ENCODE peak calls at places on chromosomes 2 and 18, in six cellular contexts. L, Y, F, Q, H and J are unnamed samples.

GRCh38 chr2:204958371-204958770 is 413.1 kb downstream of the PARD3B start:
- DNase-seq in L (no peak), Y (no peak), F (no peak), Q (no peak), H (no peak), J (no peak)

GRCh38 chr2:230758566-230759480 is 46.2 kb downstream of the CAB39 start:
- DNase-seq in L (peak; percentile 89), Y (peak; percentile 92), F (no peak), Q (no peak), H (no peak), J (no peak)

GRCh38 chr2:217835931-217836881 is 166.6 kb downstream of the TNS1 start:
- DNase-seq in L (peak; percentile 99), Y (peak; percentile 78), F (peak; percentile 81), Q (no peak), H (peak; percentile 85), J (peak; percentile 3)

GRCh38 chr2:86302320-86302719 is 35.1 kb downstream of the REEP1 start:
- DNase-seq in L (no peak), Y (no peak), F (no peak), Q (no peak), H (no peak), J (no peak)

GRCh38 chr2:113818382-113818951 is 62.0 kb upstream of the SLC35F5 start:
- DNase-seq in L (peak; percentile 100), Y (peak; percentile 99), F (peak; percentile 80), Q (peak; percentile 15), H (peak; percentile 58), J (no peak)

GRCh38 chr2:32425719-32426141 is 68.9 kb downstream of the BIRC6 start:
- DNase-seq in L (peak; percentile 74), Y (peak; percentile 24), F (no peak), Q (no peak), H (no peak), J (no peak)

GRCh38 chr2:186590538-186591441 is 934 bp downstream of the ITGAV start:
- DNase-seq in L (peak; percentile 76), Y (peak; percentile 64), F (peak; percentile 29), Q (peak; percentile 56), H (no peak), J (peak; percentile 44)

GRCh38 chr2:36912692-36913091 is 53.6 kb downstream of the STRN start:
- DNase-seq in L (peak; percentile 37), Y (peak; percentile 29), F (no peak), Q (no peak), H (no peak), J (no peak)

GRCh38 chr2:46303822-46304221 is 6.6 kb downstream of the EPAS1 start:
- DNase-seq in L (no peak), Y (no peak), F (no peak), Q (no peak), H (no peak), J (no peak)

GRCh38 chr2:11342561-11343343 is 1.7 kb downstream of the ROCK2 start:
- DNase-seq in L (peak; percentile 75), Y (peak; percentile 81), F (no peak), Q (peak; percentile 35), H (no peak), J (peak; percentile 17)

GRCh38 chr2:9765611-9766531 is 77.4 kb upstream of the TAF1B start:
- DNase-seq in L (no peak), Y (no peak), F (no peak), Q (peak; percentile 53), H (no peak), J (no peak)

GRCh38 chr2:209726311-209726710 is 45.3 kb upstream of the UNC80 start:
- DNase-seq in L (no peak), Y (no peak), F (no peak), Q (no peak), H (no peak), J (no peak)

GRCh38 chr18:360676-361075 is 92.8 kb upstream of the THOC1 start:
- DNase-seq in L (no peak), Y (no peak), F (no peak), Q (no peak), H (no peak), J (no peak)

GRCh38 chr2:3651686-3652516 is 6.1 kb upstream of the ALLC start:
- DNase-seq in L (peak; percentile 12), Y (peak; percentile 38), F (no peak), Q (peak; percentile 46), H (no peak), J (peak; percentile 93)

GRCh38 chr2:50358586-50358985 is 673.3 kb downstream of the NRXN1 start:
- DNase-seq in L (no peak), Y (no peak), F (no peak), Q (no peak), H (no peak), J (no peak)

GRCh38 chr2:59655809-59656208 is 897.6 kb downstream of the BCL11A start:
- DNase-seq in L (no peak), Y (no peak), F (no peak), Q (peak; percentile 88), H (no peak), J (no peak)

GRCh38 chr2:218883491-218884490 is 3.1 kb downstream of the WNT10A start:
- DNase-seq in L (no peak), Y (no peak), F (no peak), Q (no peak), H (peak; percentile 66), J (no peak)

GRCh38 chr2:7279421-7279949 is 362.3 kb downstream of the RNF144A start:
- DNase-seq in L (no peak), Y (no peak), F (no peak), Q (no peak), H (no peak), J (no peak)

GRCh38 chr2:60764736-60765534 is 8.9 kb downstream of the PAPOLG start:
- DNase-seq in L (peak; percentile 48), Y (no peak), F (no peak), Q (no peak), H (no peak), J (no peak)

GRCh38 chr2:154437104-154437503 is 261.4 kb upstream of the KCNJ3 start:
- DNase-seq in L (no peak), Y (no peak), F (no peak), Q (no peak), H (no peak), J (no peak)

GRCh38 chr2:170530284-170530745 is 184.8 kb upstream of the SP5 start:
- DNase-seq in L (peak; percentile 12), Y (peak; percentile 97), F (peak; percentile 94), Q (peak; percentile 82), H (peak; percentile 89), J (no peak)

GRCh38 chr2:111122631-111123421 is 2.1 kb downstream of the BCL2L11 start:
- DNase-seq in L (peak; percentile 88), Y (peak; percentile 84), F (peak; percentile 80), Q (peak; percentile 73), H (peak; percentile 92), J (peak; percentile 49)

GRCh38 chr2:111121028-111121872 is 536 bp downstream of the BCL2L11 start:
- DNase-seq in L (peak; percentile 23), Y (peak; percentile 38), F (peak; percentile 27), Q (peak; percentile 62), H (peak; percentile 72), J (peak; percentile 54)

GRCh38 chr2:111121873-111122630 is 1.3 kb downstream of the BCL2L11 start:
- DNase-seq in L (peak; percentile 80), Y (peak; percentile 88), F (peak; percentile 79), Q (peak; percentile 87), H (peak; percentile 95), J (peak; percentile 90)

GRCh38 chr2:111126581-111126980 is 5.9 kb downstream of the BCL2L11 start:
- DNase-seq in L (no peak), Y (no peak), F (no peak), Q (no peak), H (no peak), J (no peak)

GRCh38 chr2:111123751-111124150 is 3.0 kb downstream of the BCL2L11 start:
- DNase-seq in L (no peak), Y (no peak), F (no peak), Q (no peak), H (no peak), J (no peak)
- H3K4me3 ChIP-seq in L (no peak overlapping the region), Y (no peak overlapping the region), F (peak overlapping the region; percentile 86), Q (no peak overlapping the region), H (peak overlapping the region; percentile 84), J (no peak overlapping the region)

GRCh38 chr2:289362-290089 is 1.6 kb upstream of the ALKAL2 start:
- DNase-seq in L (peak; percentile 16), Y (peak; percentile 35), F (peak; percentile 57), Q (peak; percentile 42), H (no peak), J (no peak)
- H3K4me3 ChIP-seq in L (peak overlapping the region; percentile 56), Y (peak overlapping the region; percentile 48), F (peak overlapping the region; percentile 73), Q (no peak overlapping the region), H (peak overlapping the region; percentile 73), J (no peak overlapping the region)

DNA sequence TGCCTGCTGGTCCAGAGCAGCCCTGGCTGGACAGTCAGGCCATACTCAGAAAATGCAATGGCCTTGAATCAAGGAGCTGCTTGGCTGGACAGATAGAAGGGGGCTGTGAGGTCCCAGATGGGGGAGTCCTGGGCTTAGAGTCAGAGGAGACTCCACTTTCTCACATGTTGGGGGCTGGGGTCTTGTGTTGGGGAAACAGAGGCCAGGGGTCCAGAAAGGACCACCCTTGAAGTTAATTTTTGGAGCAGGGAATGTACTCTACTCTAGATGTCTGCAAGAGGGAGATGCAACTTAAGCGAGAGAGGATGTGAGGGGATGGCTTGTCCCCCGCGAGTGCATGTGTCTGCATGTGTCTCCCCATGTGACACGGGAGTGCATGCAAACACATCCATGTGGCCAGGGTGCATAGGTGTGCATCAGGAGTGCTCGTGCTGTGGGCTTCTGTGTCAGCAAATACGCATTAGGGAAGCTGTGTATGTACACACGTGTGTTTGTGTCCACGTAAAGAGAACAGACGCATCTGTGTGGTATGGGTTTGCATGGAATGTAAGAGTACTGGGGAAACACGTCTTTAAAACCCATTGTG is 303.2 kb downstream of the MYCN start:
- DNase-seq in L (no peak), Y (no peak), F (no peak), Q (no peak), H (no peak), J (no peak)
- H3K4me3 ChIP-seq in L (no peak overlapping the region), Y (no peak overlapping the region), F (no peak overlapping the region), Q (no peak overlapping the region), H (no peak overlapping the region), J (no peak overlapping the region)

GRCh38 chr2:200814917-200815316 is 3.2 kb downstream of the BZW1 start:
- DNase-seq in L (peak; percentile 60), Y (no peak), F (no peak), Q (no peak), H (no peak), J (no peak)
- H3K4me3 ChIP-seq in L (no peak overlapping the region), Y (no peak overlapping the region), F (no peak overlapping the region), Q (no peak overlapping the region), H (no peak overlapping the region), J (no peak overlapping the region)

DNA sequence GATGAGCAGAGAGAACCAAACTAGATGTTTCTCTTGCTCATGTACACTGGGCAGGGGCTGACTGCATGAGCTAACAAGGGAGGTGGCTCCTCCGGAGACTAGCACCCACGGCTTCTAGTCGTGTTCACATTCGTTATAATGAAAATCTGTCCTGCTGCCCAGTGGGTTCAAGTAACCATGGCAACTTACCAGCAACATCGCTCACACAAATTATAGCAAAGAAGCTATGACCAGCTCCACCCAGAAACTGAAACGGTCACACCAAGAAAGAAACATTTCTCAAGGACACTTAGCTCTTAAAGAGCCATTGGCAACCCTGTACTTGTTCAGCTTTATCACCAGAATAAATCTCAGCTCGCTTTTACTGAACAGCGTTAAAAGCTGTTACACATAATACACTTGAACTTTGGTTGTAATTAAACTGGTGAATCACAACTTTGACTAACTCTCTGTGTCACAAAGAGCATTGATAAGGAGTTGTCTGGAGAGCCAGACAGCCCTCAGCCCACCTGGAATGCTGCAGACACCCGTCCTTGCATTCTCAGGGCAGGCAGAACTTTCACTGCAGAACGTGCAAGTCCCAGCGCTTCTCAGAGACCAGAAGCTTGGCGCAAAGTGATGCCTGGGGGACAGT is 141.2 kb downstream of the PID1 start:
- DNase-seq in L (peak; percentile 50), Y (peak; percentile 38), F (no peak), Q (peak; percentile 55), H (no peak), J (no peak)
- H3K4me3 ChIP-seq in L (peak overlapping the region; percentile 26), Y (no peak overlapping the region), F (no peak overlapping the region), Q (no peak overlapping the region), H (no peak overlapping the region), J (no peak overlapping the region)